ENCODE peak calls at places on chromosome 4, in nine cellular contexts. F is endodermal cell, B is brain microvascular endothelial cell, Y is IMR-90, T is lower leg skin, K is uterus, Q is testis, I is heart left ventricle, E is iPS DF 6.9. V is an unnamed sample.

GRCh38 chr4:165364452-165365080 is 14.2 kb upstream of the CPE start:
- DNase-seq in F (no peak), B (no peak), Y (no peak), T (no peak), K (no peak), Q (no peak), I (no peak), E (no peak), V (no peak)

GRCh38 chr4:20019310-20020015 is 232.2 kb upstream of the SLIT2 start:
- DNase-seq in F (no peak), B (peak; percentile 21), Y (peak; percentile 55), T (no peak), K (no peak), Q (no peak), I (no peak), E (no peak), V (no peak)

GRCh38 chr4:117898496-117898895 is 135.8 kb upstream of the NDST3 start:
- DNase-seq in F (no peak), B (no peak), Y (no peak), T (no peak), K (no peak), Q (no peak), I (no peak), E (no peak), V (no peak)

GRCh38 chr4:40763228-40763716 is 13.5 kb downstream of the NSUN7 start:
- DNase-seq in F (no peak), B (peak; percentile 31), Y (peak; percentile 51), T (no peak), K (no peak), Q (no peak), I (no peak), E (no peak), V (peak; percentile 78)

GRCh38 chr4:143489116-143489515 is 24.4 kb upstream of the SMARCA5 start:
- DNase-seq in F (no peak), B (peak; percentile 38), Y (peak; percentile 28), T (no peak), K (no peak), Q (no peak), I (no peak), E (no peak), V (no peak)

GRCh38 chr4:134533068-134533467 is 331.5 kb upstream of the PABPC4L start:
- DNase-seq in F (no peak), B (no peak), Y (no peak), T (no peak), K (no peak), Q (no peak), I (no peak), E (no peak), V (no peak)

GRCh38 chr4:186563761-186564160 is 8.4 kb upstream of the MTNR1A start:
- DNase-seq in F (no peak), B (no peak), Y (no peak), T (no peak), K (no peak), Q (no peak), I (no peak), E (no peak), V (no peak)

GRCh38 chr4:47031713-47032404 is 492 bp downstream of the GABRB1 start:
- DNase-seq in F (no peak), B (no peak), Y (no peak), T (no peak), K (no peak), Q (no peak), I (no peak), E (no peak), V (peak; percentile 17)

GRCh38 chr4:4425696-4426095 is 38.8 kb downstream of the NSG1 start:
- DNase-seq in F (peak; percentile 38), B (no peak), Y (no peak), T (peak; percentile 76), K (peak; percentile 5), Q (no peak), I (peak; percentile 43), E (no peak), V (no peak)

GRCh38 chr4:127586922-127587571 is 45.7 kb upstream of the INTU start:
- DNase-seq in F (peak; percentile 80), B (peak; percentile 56), Y (peak; percentile 39), T (no peak), K (no peak), Q (peak; percentile 54), I (no peak), E (peak; percentile 2), V (peak; percentile 66)

DNA sequence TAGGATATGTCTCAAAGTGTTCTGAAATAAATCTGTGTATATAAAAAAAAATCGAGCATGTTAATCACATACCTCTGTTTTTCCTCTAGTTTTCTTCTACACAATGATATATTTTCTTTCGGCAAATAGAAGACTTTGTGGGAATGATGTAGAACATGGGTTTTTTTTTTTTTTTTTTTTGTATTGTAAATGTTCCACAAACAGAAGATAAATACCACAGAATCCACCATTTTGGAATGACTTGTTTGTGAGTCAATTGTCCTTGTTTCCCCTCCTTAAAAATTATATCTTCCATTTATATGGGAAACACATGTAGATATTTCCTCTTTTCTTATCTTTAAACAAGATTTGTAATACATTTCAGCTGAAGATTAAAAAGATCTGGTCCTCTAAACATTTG is 304.5 kb downstream of the SPRY1 start:
- DNase-seq in F (no peak), B (no peak), Y (peak; percentile 23), T (no peak), K (no peak), Q (no peak), I (no peak), E (no peak), V (peak; percentile 7)
- H3K4me3 ChIP-seq in F (no peak overlapping the region), B (no peak overlapping the region), Y (no peak overlapping the region), T (no peak overlapping the region), K (no peak overlapping the region), Q (no peak overlapping the region), I (no peak overlapping the region), E (no peak overlapping the region), V (peak overlapping the region; percentile 76)

GRCh38 chr4:109801099-109801789 is 555 bp downstream of the CFI start:
- DNase-seq in F (no peak), B (no peak), Y (no peak), T (no peak), K (no peak), Q (no peak), I (no peak), E (no peak), V (no peak)
- H3K4me3 ChIP-seq in F (no peak overlapping the region), B (no peak overlapping the region), Y (no peak overlapping the region), T (no peak overlapping the region), K (no peak overlapping the region), Q (no peak overlapping the region), I (peak overlapping the region; percentile 32), E (no peak overlapping the region), V (peak overlapping the region; percentile 31)

DNA sequence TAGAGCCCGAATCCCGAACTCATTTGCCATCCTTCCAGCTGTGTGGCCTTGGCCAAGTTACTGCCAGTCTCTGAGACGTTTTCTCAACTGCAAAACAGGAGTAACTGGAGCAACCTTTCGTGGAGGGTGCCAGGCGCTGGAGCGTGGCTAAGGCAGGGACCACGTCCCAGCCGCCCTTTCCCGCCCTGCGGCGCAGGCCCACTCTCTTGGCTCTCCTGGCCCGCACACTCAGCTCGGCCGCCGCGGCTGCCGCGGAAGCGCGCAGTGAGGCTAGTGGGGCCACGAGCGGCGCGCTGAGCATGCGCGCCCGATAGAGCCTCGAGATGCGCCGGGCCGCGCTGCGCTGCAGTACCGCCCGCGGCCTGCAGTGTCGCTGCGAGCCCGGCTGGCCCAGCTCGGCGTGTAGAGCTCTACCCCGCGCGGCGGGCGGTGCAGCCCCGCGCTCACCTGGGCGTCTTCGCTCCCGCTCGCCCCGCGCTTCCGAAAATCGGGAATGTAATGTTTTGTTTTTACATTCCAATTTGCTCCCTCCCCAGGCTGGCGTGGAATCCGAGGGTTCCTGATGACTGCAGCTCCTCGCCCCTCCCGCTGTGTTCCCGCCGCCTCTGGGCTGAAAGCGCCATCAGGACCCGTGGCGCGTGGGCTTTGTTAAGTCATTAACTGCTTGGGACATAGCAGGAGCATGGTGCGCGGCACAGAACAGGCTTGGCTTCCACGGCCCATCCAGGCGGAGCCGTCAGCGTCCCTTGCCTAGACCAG is 4.0 kb upstream of the ZNF518B start:
- DNase-seq in F (peak; percentile 89), B (no peak), Y (peak; percentile 57), T (no peak), K (peak; percentile 39), Q (peak; percentile 83), I (peak; percentile 65), E (no peak), V (peak; percentile 69)
- H3K4me3 ChIP-seq in F (peak overlapping the region; percentile 82), B (peak overlapping the region; percentile 44), Y (peak overlapping the region; percentile 36), T (no peak overlapping the region), K (peak overlapping the region; percentile 22), Q (peak overlapping the region; percentile 54), I (peak overlapping the region; percentile 24), E (peak overlapping the region; percentile 51), V (peak overlapping the region; percentile 70)

GRCh38 chr4:146398404-146398803 is 123.3 kb downstream of the SLC10A7 start:
- DNase-seq in F (no peak), B (no peak), Y (no peak), T (no peak), K (no peak), Q (no peak), I (no peak), E (no peak), V (peak; percentile 65)
- H3K4me3 ChIP-seq in F (no peak overlapping the region), B (no peak overlapping the region), Y (no peak overlapping the region), T (no peak overlapping the region), K (no peak overlapping the region), Q (no peak overlapping the region), I (no peak overlapping the region), E (no peak overlapping the region), V (no peak overlapping the region)

GRCh38 chr4:82889287-82889686 is 1.7 kb downstream of the SEC31A start:
- DNase-seq in F (no peak), B (no peak), Y (no peak), T (no peak), K (no peak), Q (no peak), I (no peak), E (no peak), V (no peak)
- H3K4me3 ChIP-seq in F (peak overlapping the region; percentile 98), B (peak overlapping the region; percentile 94), Y (peak overlapping the region; percentile 94), T (no peak overlapping the region), K (peak overlapping the region; percentile 94), Q (peak overlapping the region; percentile 90), I (peak overlapping the region; percentile 81), E (no peak overlapping the region), V (peak overlapping the region; percentile 99)